ENCODE peak calls at places on chromosome 13, in seven cellular contexts. O is GM12878, N is IMR-90, Y is K562, A is HepG2, E is H1, W is SK-N-SH. Z is an unnamed sample.

GRCh38 chr13:114099191-114099590 is 33.2 kb downstream of the RASA3 start:
- DNase-seq in O (no peak), Y (peak; percentile 52), E (no peak), A (peak; percentile 13), W (peak; percentile 91), N (peak; percentile 93), Z (peak; percentile 76)

GRCh38 chr13:96728463-96728862 is 265.8 kb downstream of the OXGR1 start:
- DNase-seq in W (no peak), A (no peak), O (no peak), N (no peak), Y (no peak), E (no peak), Z (no peak)

GRCh38 chr13:88824218-88824617 is 1153.0 kb downstream of the SLITRK5 start:
- DNase-seq in A (no peak), Y (no peak), N (no peak), E (no peak), W (no peak), O (no peak), Z (no peak)

GRCh38 chr13:92224052-92224821 is 825.8 kb downstream of the GPC5 start:
- DNase-seq in O (no peak), W (no peak), A (no peak), N (peak; percentile 80), Y (no peak), E (no peak), Z (no peak)

GRCh38 chr13:94333131-94333820 is 146.2 kb downstream of the DCT start:
- DNase-seq in E (no peak), O (no peak), A (no peak), N (peak; percentile 43), Y (no peak), W (no peak), Z (no peak)

GRCh38 chr13:27565818-27566217 is 54.5 kb downstream of the LNX2 start:
- DNase-seq in A (no peak), N (no peak), O (no peak), E (no peak), W (no peak), Y (no peak), Z (no peak)

GRCh38 chr13:46507978-46508377 is 45.0 kb upstream of the LRCH1 start:
- DNase-seq in A (no peak), Y (no peak), O (no peak), N (no peak), E (no peak), W (no peak), Z (no peak)

GRCh38 chr13:42495256-42495655 is 78.7 kb upstream of the TNFSF11 start:
- DNase-seq in O (no peak), W (no peak), E (no peak), Y (no peak), N (no peak), A (no peak), Z (no peak)

GRCh38 chr13:107231941-107232340 is 664.0 kb upstream of the ARGLU1 start:
- DNase-seq in A (no peak), Y (no peak), E (no peak), O (no peak), W (no peak), N (no peak), Z (no peak)

GRCh38 chr13:21240586-21240985 is 64.1 kb downstream of the MRPL57 start:
- DNase-seq in Y (no peak), E (no peak), A (no peak), W (no peak), N (peak; percentile 58), O (no peak), Z (no peak)

GRCh38 chr13:107284168-107284567 is 716.2 kb upstream of the ARGLU1 start:
- DNase-seq in A (no peak), W (no peak), Y (no peak), N (peak; percentile 59), E (no peak), O (no peak), Z (no peak)

GRCh38 chr13:28558567-28558966 is 63.6 kb upstream of the FLT1 start:
- DNase-seq in N (no peak), A (no peak), E (no peak), Y (no peak), W (no peak), O (no peak), Z (no peak)

GRCh38 chr13:67330149-67330548 is 100.0 kb upstream of the PCDH9 start:
- DNase-seq in O (no peak), E (no peak), Y (no peak), A (no peak), W (no peak), N (no peak), Z (no peak)

GRCh38 chr13:97344250-97345175 is 89.5 kb upstream of the RAP2A start:
- DNase-seq in Y (no peak), W (peak; percentile 67), O (no peak), E (no peak), N (peak; percentile 61), A (peak; percentile 62), Z (no peak)

GRCh38 chr13:106484755-106485193 is 50.7 kb downstream of the EFNB2 start:
- DNase-seq in A (no peak), N (peak; percentile 28), W (no peak), E (no peak), O (no peak), Y (no peak), Z (no peak)

GRCh38 chr13:114241918-114242317 is 7.2 kb downstream of the CDC16 start:
- DNase-seq in A (no peak), E (no peak), W (no peak), O (no peak), Y (no peak), N (peak; percentile 26), Z (no peak)

GRCh38 chr13:113735194-113735593 is 23.8 kb upstream of the TMEM255B start:
- DNase-seq in W (no peak), O (no peak), N (no peak), Y (no peak), E (no peak), A (no peak), Z (no peak)

GRCh38 chr13:49625392-49626137 is 2.7 kb upstream of the ARL11 start:
- DNase-seq in E (no peak), Y (no peak), A (peak; percentile 80), W (no peak), N (peak; percentile 6), O (no peak), Z (no peak)

GRCh38 chr13:76937416-76937815 is 10.9 kb upstream of the ACOD1 start:
- DNase-seq in Y (no peak), N (peak; percentile 97), A (no peak), W (no peak), O (no peak), E (no peak), Z (peak; percentile 35)

GRCh38 chr13:113989585-113990300 is 15.9 kb upstream of the C13orf46 start:
- DNase-seq in O (no peak), Y (no peak), E (no peak), W (no peak), A (no peak), N (no peak), Z (no peak)

GRCh38 chr13:112711528-112712265 is 21.9 kb downstream of the ATP11A start:
- DNase-seq in E (peak; percentile 74), A (peak; percentile 76), W (no peak), O (no peak), N (peak; percentile 98), Y (peak; percentile 88), Z (peak; percentile 80)
- H3K4me3 ChIP-seq in E (no peak overlapping the region), A (peak overlapping the region; percentile 4), W (peak overlapping the region; percentile 26), O (no peak overlapping the region), N (peak overlapping the region; percentile 9), Y (peak overlapping the region; percentile 27), Z (peak overlapping the region; percentile 17)

GRCh38 chr13:26494591-26494990 is 62.9 kb upstream of the WASF3 start:
- DNase-seq in E (no peak), Y (no peak), W (no peak), A (no peak), O (no peak), N (no peak), Z (no peak)
- TF ChIP-seq USF2 in E (no peak), Y (no peak), W (no peak), A (no peak), O (no peak), N (no peak), Z (no peak)

GRCh38 chr13:109159650-109160309 is 530.4 kb downstream of the MYO16 start:
- DNase-seq in A (no peak), W (peak; percentile 35), N (no peak), O (no peak), E (no peak), Y (no peak), Z (no peak)

GRCh38 chr13:109158383-109158782 is 529.0 kb downstream of the MYO16 start:
- DNase-seq in W (no peak), N (no peak), Y (no peak), E (no peak), O (no peak), A (no peak), Z (no peak)

GRCh38 chr13:109162248-109163051 is 533.0 kb downstream of the MYO16 start:
- DNase-seq in W (no peak), A (no peak), E (no peak), O (peak; percentile 98), N (no peak), Y (no peak), Z (no peak)

GRCh38 chr13:109160887-109161669 is 531.7 kb downstream of the MYO16 start:
- DNase-seq in Y (no peak), W (no peak), O (no peak), A (no peak), E (no peak), N (no peak), Z (no peak)

DNA sequence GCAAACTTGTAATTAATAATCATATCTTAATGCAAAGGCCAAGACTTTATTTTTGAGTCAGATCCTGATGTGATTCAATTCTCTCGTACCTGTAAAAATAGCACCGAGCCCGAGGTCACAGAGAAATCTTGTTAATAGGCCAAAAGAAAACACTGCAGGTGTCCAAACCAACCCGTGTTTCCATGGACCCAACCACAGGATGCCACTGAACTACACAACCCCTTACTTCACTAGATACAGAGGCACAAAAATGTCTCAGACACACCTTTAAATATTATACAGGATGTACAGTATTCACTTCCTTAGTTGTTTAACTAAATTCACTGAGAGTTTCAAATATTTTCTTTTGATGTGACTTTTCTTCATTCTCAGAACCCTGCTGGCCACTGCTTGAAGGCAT is 530.9 kb downstream of the MYO16 start:
- DNase-seq in O (no peak), Y (no peak), N (no peak), W (no peak), E (no peak), A (no peak), Z (no peak)
- H3K4me3 ChIP-seq in O (peak overlapping the region; percentile 3), Y (no peak overlapping the region), N (no peak overlapping the region), W (no peak overlapping the region), E (no peak overlapping the region), A (no peak overlapping the region), Z (no peak overlapping the region)

GRCh38 chr13:111121421-111121820 is 6.3 kb downstream of the ARHGEF7 start:
- DNase-seq in W (no peak), N (no peak), E (peak; percentile 40), O (no peak), A (no peak), Y (no peak), Z (no peak)
- TF ChIP-seq USF2 in W (no peak), N (no peak), E (no peak), O (no peak), A (no peak), Y (no peak), Z (no peak)